ENCODE peak calls at places on chromosomes 1 and 21, in four cellular contexts. E, J, O and S are unnamed samples.

GRCh38 chr1:64543831-64544230 is 73.9 kb downstream of the CACHD1 start:
- DNase-seq in E (no peak), J (no peak), O (no peak), S (no peak)

GRCh38 chr21:44774972-44775371 is 26.6 kb downstream of the UBE2G2 start:
- DNase-seq in E (no peak), J (no peak), O (no peak), S (no peak)

GRCh38 chr21:37509802-37510393 is 143.3 kb downstream of the DYRK1A start:
- DNase-seq in E (no peak), J (no peak), O (no peak), S (no peak)

GRCh38 chr1:67889940-67890567 is 56.8 kb upstream of the GNG12 start:
- DNase-seq in E (no peak), J (peak), O (no peak), S (peak)

GRCh38 chr1:17569200-17570139 is 30.0 kb downstream of the ARHGEF10L start:
- DNase-seq in E (peak), J (peak), O (peak), S (no peak)

GRCh38 chr1:84406209-84406917 is 8.1 kb downstream of the DNASE2B start:
- DNase-seq in E (no peak), J (no peak), O (no peak), S (no peak)

GRCh38 chr1:203644661-203645510 is 18.3 kb downstream of the ATP2B4 start:
- DNase-seq in E (no peak), J (no peak), O (no peak), S (no peak)

GRCh38 chr1:198316681-198317080 is 159.9 kb downstream of the NEK7 start:
- DNase-seq in E (no peak), J (no peak), O (no peak), S (no peak)

GRCh38 chr1:21534674-21535378 is 25.6 kb downstream of the ALPL start:
- DNase-seq in E (peak), J (no peak), O (no peak), S (no peak)

GRCh38 chr1:14583788-14584187 is 14.7 kb upstream of the KAZN start:
- DNase-seq in E (no peak), J (no peak), O (no peak), S (no peak)

GRCh38 chr1:113783254-113784103 is 24.2 kb upstream of the PHTF1 start:
- DNase-seq in E (no peak), J (no peak), O (no peak), S (no peak)

GRCh38 chr1:83882906-83883305 is 116.0 kb downstream of the TTLL7 start:
- DNase-seq in E (no peak), J (peak), O (no peak), S (no peak)

GRCh38 chr1:167249702-167250101 is 29.0 kb downstream of the POU2F1 start:
- DNase-seq in E (no peak), J (no peak), O (no peak), S (no peak)

GRCh38 chr1:188128761-188129160 is 1300.0 kb downstream of the PLA2G4A start:
- DNase-seq in E (no peak), J (peak), O (no peak), S (no peak)

GRCh38 chr1:9315411-9316079 is 22.9 kb downstream of the SPSB1 start:
- DNase-seq in E (no peak), J (no peak), O (no peak), S (peak)

GRCh38 chr21:28269173-28269572 is 723.5 kb downstream of the LTN1 start:
- DNase-seq in E (no peak), J (no peak), O (no peak), S (no peak)

GRCh38 chr1:118504231-118504644 is 319.2 kb upstream of the SPAG17 start:
- DNase-seq in E (no peak), J (no peak), O (no peak), S (no peak)

GRCh38 chr1:94093996-94094395 is 27.0 kb downstream of the ABCA4 start:
- DNase-seq in E (no peak), J (no peak), O (no peak), S (no peak)

GRCh38 chr1:226657788-226658537 is 81.1 kb downstream of the ITPKB start:
- DNase-seq in E (peak), J (no peak), O (no peak), S (no peak)

GRCh38 chr1:75074719-75075395 is 59.3 kb upstream of the LHX8 start:
- DNase-seq in E (no peak), J (no peak), O (no peak), S (no peak)

GRCh38 chr1:108079550-108079949 is 114.6 kb upstream of the VAV3 start:
- DNase-seq in E (no peak), J (no peak), O (no peak), S (no peak)

GRCh38 chr1:93716974-93717373 is 35.3 kb upstream of the BCAR3 start:
- DNase-seq in E (no peak), J (peak), O (no peak), S (no peak)

GRCh38 chr1:227521782-227522181 is 41.6 kb upstream of the ZNF678 start:
- DNase-seq in E (no peak), J (no peak), O (no peak), S (no peak)

GRCh38 chr1:210944255-210944654 is 189.7 kb downstream of the KCNH1 start:
- DNase-seq in E (no peak), J (no peak), O (no peak), S (no peak)

GRCh38 chr1:207962716-207963428 is 51.9 kb upstream of the CD34 start:
- DNase-seq in E (no peak), J (no peak), O (no peak), S (no peak)

GRCh38 chr21:42357307-42357706 is 6.5 kb upstream of the TFF2 start:
- DNase-seq in E (no peak), J (no peak), O (no peak), S (no peak)

GRCh38 chr1:54998100-54998499 is 633 bp upstream of the BSND start:
- DNase-seq in E (no peak), J (no peak), O (no peak), S (no peak)

GRCh38 chr1:229980009-229980408 is 87.0 kb upstream of the GALNT2 start:
- DNase-seq in E (no peak), J (no peak), O (no peak), S (peak)

GRCh38 chr1:183670169-183670568 is 17.1 kb upstream of the APOBEC4 start:
- DNase-seq in E (no peak), J (no peak), O (no peak), S (no peak)
- TF ChIP-seq CTCF in E (no peak), J (no peak), O (no peak), S (peak)

GRCh38 chr1:36847186-36847585 is 187.1 kb downstream of the GRIK3 start:
- DNase-seq in E (no peak), J (no peak), O (no peak), S (no peak)
- H3K4me3 ChIP-seq in E (no peak), J (no peak), O (no peak), S (no peak)

GRCh38 chr21:39037807-39038405 is 145.3 kb downstream of the PSMG1 start:
- DNase-seq in E (no peak), J (no peak), O (no peak), S (no peak)
- TF ChIP-seq CTCF in E (no peak), J (peak), O (peak), S (no peak)

GRCh38 chr1:161099090-161099802 is 1.1 kb downstream of the KLHDC9 start:
- DNase-seq in E (no peak), J (no peak), O (no peak), S (no peak)
- H3K4me3 ChIP-seq in E (no peak), J (peak), O (peak), S (peak)

GRCh38 chr1:154666051-154666793 is 58.2 kb upstream of the ADAR start:
- DNase-seq in E (no peak), J (no peak), O (no peak), S (no peak)

GRCh38 chr1:154664331-154664730 is 56.3 kb upstream of the ADAR start:
- DNase-seq in E (no peak), J (no peak), O (no peak), S (no peak)

GRCh38 chr1:154669464-154670282 is 61.7 kb upstream of the ADAR start:
- DNase-seq in E (peak), J (peak), O (peak), S (peak)
- TF ChIP-seq CTCF in E (peak), J (peak), O (peak), S (peak)

GRCh38 chr1:24390924-24391782 is 22.4 kb downstream of the STPG1 start:
- DNase-seq in E (peak), J (peak), O (peak), S (peak)
- H3K4me3 ChIP-seq in E (no peak), J (no peak), O (peak), S (no peak)